ENCODE peak calls at places on chromosome 21, in six cellular contexts. Z is cardiac muscle cell, H is H9, E is hepatocyte, L is omental fat pad, T is OCI-LY7. A is an unnamed sample.

GRCh38 chr21:28336299-28336698 is 656.4 kb downstream of the LTN1 start:
- DNase-seq in H (no peak), E (peak), Z (peak), L (no peak), T (peak), A (no peak)

GRCh38 chr21:26686278-26686677 is 113.2 kb upstream of the CYYR1 start:
- DNase-seq in T (peak), H (peak), E (no peak), L (no peak), Z (peak), A (no peak)

GRCh38 chr21:38351961-38352521 is 95.2 kb downstream of the KCNJ15 start:
- DNase-seq in Z (peak), E (no peak), H (no peak), T (no peak), L (no peak), A (no peak)

GRCh38 chr21:33418686-33419085 is 15.5 kb downstream of the IFNGR2 start:
- DNase-seq in T (no peak), H (no peak), L (no peak), E (no peak), Z (peak), A (no peak)

GRCh38 chr21:39445339-39446269 is at the start of gene LCA5L:
- DNase-seq in Z (peak), H (peak), L (peak), E (peak), T (peak), A (peak)

GRCh38 chr21:41419921-41420862 is 5.8 kb upstream of the MX1 start:
- DNase-seq in L (peak), T (peak), E (peak), H (peak), Z (peak), A (peak)

GRCh38 chr21:38679531-38679930 is 126.2 kb upstream of the ETS2 start:
- DNase-seq in H (no peak), E (no peak), L (no peak), T (no peak), Z (peak), A (no peak)

GRCh38 chr21:15781986-15782385 is 52.2 kb downstream of the USP25 start:
- DNase-seq in T (no peak), E (no peak), H (no peak), L (no peak), Z (no peak), A (no peak)

GRCh38 chr21:27371065-27371464 is 404.2 kb upstream of the ADAMTS5 start:
- DNase-seq in E (no peak), H (no peak), T (no peak), Z (no peak), L (no peak), A (no peak)

GRCh38 chr21:38909929-38910328 is 104.2 kb downstream of the ETS2 start:
- DNase-seq in Z (no peak), L (no peak), E (no peak), T (no peak), H (no peak), A (no peak)

GRCh38 chr21:31446206-31446900 is 102.3 kb upstream of the TIAM1 start:
- DNase-seq in L (no peak), T (no peak), E (no peak), H (no peak), Z (no peak), A (no peak)
- TF ChIP-seq CTCF in L (no peak), T (no peak), E (no peak), H (no peak), Z (no peak), A (no peak)

DNA sequence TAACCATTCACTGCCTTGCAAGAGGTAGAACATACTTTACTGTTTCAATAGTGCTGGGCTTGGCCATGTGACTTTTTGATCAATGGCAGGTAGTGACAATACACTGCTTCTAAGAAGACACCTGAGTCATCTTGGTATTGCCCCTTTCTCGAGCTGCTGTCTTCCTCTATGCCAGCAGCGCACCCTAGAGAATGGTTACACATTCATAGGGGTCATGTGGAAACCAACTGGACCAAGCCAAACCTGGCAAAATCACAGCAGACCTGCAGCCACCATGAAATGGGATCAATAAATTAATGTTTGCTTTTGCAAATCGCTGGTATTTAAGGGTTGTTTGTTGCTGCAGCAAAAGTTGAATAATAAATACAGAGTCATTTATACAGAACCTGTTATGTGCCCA is 122.3 kb downstream of the GRIK1 start:
- DNase-seq in E (no peak), H (no peak), L (no peak), Z (no peak), T (no peak), A (no peak)
- TF ChIP-seq CTCF in E (no peak), H (no peak), L (no peak), Z (no peak), T (no peak), A (no peak)

GRCh38 chr21:45385549-45386050 is 19.4 kb upstream of the COL18A1 start:
- DNase-seq in Z (no peak), T (no peak), L (no peak), H (no peak), E (no peak), A (no peak)

GRCh38 chr21:45386336-45386727 is 18.6 kb upstream of the COL18A1 start:
- DNase-seq in T (no peak), E (no peak), Z (no peak), L (no peak), H (no peak), A (no peak)

GRCh38 chr21:45388011-45388521 is 16.9 kb upstream of the COL18A1 start:
- DNase-seq in L (no peak), T (no peak), E (no peak), Z (no peak), H (no peak), A (no peak)

GRCh38 chr21:45387506-45387905 is 17.5 kb upstream of the COL18A1 start:
- DNase-seq in Z (no peak), H (no peak), L (no peak), T (no peak), E (no peak), A (no peak)

GRCh38 chr21:45386728-45387371 is 18.1 kb upstream of the COL18A1 start:
- DNase-seq in L (no peak), E (peak), T (no peak), H (no peak), Z (peak), A (no peak)
- TF ChIP-seq CTCF in L (no peak), E (peak), T (no peak), H (no peak), Z (peak), A (no peak)

DNA sequence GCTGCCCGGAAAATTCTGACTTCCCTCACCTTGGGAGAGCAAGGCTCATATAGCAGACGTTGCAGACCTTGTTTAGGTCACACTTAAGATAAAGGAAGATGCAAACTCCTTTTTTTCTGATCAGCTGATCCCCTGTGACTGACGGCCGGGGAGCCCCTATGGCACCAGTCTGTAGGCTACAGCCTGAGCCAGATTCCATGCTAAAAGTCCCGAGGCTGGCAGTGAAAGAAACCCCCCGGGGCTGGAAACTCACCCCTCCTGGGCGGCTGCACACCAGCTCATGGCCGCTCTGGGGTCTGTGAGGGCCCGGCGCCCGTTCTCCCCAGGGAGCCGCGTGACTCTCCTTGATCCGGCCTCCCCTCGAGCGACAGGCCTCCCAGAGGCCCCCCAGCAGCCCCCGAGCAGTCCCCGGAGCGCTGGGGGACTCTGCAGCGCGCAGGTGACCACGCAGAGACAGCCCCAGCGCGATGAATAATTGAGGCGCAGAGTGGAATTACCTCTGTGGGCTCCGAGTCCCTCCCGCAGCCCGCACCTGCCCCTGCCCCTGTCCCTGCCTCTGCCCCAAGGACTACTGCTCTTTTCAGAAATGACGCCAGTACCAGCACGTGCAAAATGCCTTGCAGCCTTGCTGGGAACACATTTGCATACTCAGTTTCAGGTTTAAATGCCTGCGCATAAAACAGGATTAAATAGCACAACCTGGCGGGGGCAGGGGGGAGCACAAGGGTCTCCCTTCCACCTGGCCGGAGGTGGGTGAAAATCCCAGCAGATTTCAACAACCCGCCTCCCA is 62.6 kb upstream of the CLDN14 start:
- DNase-seq in L (no peak), E (peak), Z (no peak), H (peak), T (peak), A (no peak)
- TF ChIP-seq CTCF in L (no peak), E (no peak), Z (no peak), H (peak), T (peak), A (no peak)

GRCh38 chr21:31766895-31767294 is 35.0 kb upstream of the SCAF4 start:
- DNase-seq in H (no peak), T (no peak), Z (no peak), L (no peak), E (no peak), A (no peak)
- TF ChIP-seq CTCF in H (no peak), T (no peak), Z (no peak), L (no peak), E (no peak), A (no peak)

DNA sequence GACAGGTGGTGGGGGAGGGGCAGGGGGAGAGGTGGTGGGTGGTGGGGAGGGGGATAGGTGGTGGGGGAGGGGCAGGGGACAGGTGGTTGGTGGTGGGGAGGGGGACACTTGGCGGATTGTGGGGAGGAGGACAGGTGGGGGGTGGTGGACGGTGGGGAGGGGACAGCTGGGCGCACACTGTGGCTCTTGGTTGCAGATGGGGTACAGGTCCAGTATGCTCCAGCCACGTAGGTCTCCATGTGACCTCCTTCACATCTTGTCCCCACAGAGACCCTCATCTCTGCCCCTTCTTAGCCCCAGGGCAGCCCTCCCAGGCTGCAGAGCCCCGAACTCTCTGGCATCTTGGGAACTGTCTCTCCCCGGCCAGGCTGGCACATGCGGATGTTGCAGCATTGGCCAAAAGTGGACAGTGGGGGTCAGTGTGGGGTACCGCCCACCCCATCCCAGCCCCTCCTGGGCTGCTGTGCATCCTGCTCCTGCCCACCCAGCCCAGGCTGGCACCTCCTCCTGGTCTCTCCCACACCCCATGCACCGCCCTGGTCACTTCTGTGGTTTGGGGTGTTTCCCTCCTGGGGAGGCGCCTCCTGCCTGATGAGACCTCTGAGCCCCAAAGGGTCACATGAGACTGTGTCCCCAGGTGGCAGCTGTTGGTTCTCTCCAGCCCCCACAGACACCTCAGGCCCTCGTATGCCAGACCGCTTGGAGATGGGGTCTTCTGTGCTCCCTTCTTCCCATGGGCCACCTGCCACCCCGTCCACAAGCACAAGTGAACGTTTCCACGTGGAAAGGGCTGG is 7.6 kb upstream of the SLC19A1 start:
- DNase-seq in Z (no peak), E (no peak), L (no peak), T (no peak), H (peak), A (no peak)
- TF ChIP-seq CTCF in Z (no peak), E (no peak), L (no peak), T (no peak), H (peak), A (no peak)

GRCh38 chr21:34510148-34511142 is 1.6 kb downstream of the KCNE1 start:
- DNase-seq in L (no peak), Z (peak), H (peak), T (peak), E (peak), A (peak)
- TF ChIP-seq CTCF in L (no peak), Z (peak), H (peak), T (peak), E (peak), A (peak)

A was measured in nephron progenitor cell.